ENCODE peak calls at places on chromosomes 5 and 9, in seven cellular contexts. O is NCI-H226; H is COR-L47; L is EL; F is foreskin fibroblast; X is stimulated activated CD4-positive, alpha-beta T cell treated with anti-CD3 and anti-CD28 coated beads, Interleukin-2, amount 100 ng/mL, for 4 hours; R is cardiac fibroblast. N is an unnamed sample.
A peak's percentile ranks its signal among the peaks of the same experiment; 100 is the strongest.

GRCh38 chr5:88884435-88884877 is 1.5 kb upstream of the MEF2C start:
- DNase-seq in L (no peak), X (no peak), F (no peak), O (peak; percentile 16), R (peak; percentile 44), H (no peak), N (peak; percentile 48)

GRCh38 chr9:109248133-109248581 is 72.7 kb downstream of the EPB41L4B start:
- DNase-seq in X (no peak), O (no peak), H (no peak), R (peak; percentile 21), L (peak; percentile 56), F (no peak), N (peak; percentile 15)

GRCh38 chr5:172678902-172679301 is 37.8 kb downstream of the NEURL1B start:
- DNase-seq in F (no peak), O (no peak), L (no peak), R (peak; percentile 10), H (no peak), X (no peak), N (no peak)

GRCh38 chr5:151615431-151615830 is 24.3 kb upstream of the FAT2 start:
- DNase-seq in L (no peak), X (no peak), H (no peak), F (no peak), O (peak; percentile 32), R (no peak), N (peak; percentile 51)

GRCh38 chr5:43232943-43233833 is 41.2 kb downstream of the NIM1K start:
- DNase-seq in H (peak; percentile 11), F (no peak), L (no peak), R (no peak), O (no peak), X (no peak), N (no peak)

GRCh38 chr9:19162956-19163355 is 35.7 kb upstream of the PLIN2 start:
- DNase-seq in F (peak; percentile 69), X (no peak), O (no peak), H (no peak), R (peak; percentile 74), L (peak; percentile 75), N (peak; percentile 31)

GRCh38 chr9:120043448-120043847 is 536.5 kb downstream of the CDK5RAP2 start:
- DNase-seq in F (no peak), X (no peak), O (no peak), L (no peak), H (peak; percentile 10), R (no peak), N (peak; percentile 29)

GRCh38 chr5:179549973-179550510 is 312 bp upstream of the RUFY1 start:
- DNase-seq in L (no peak), F (peak; percentile 17), O (no peak), R (no peak), H (no peak), X (peak; percentile 50), N (no peak)

GRCh38 chr9:132472199-132472598 is 62.2 kb downstream of the CFAP77 start:
- DNase-seq in O (no peak), L (no peak), F (no peak), R (no peak), H (peak; percentile 90), X (no peak), N (no peak)

GRCh38 chr9:124784503-124784902 is 7.6 kb downstream of the OLFML2A start:
- DNase-seq in H (no peak), R (peak; percentile 79), O (no peak), X (no peak), L (peak; percentile 34), F (peak; percentile 59), N (peak; percentile 40)

GRCh38 chr5:139660916-139661814 is 13.0 kb downstream of the CXXC5 start:
- DNase-seq in L (peak; percentile 95), X (no peak), O (peak; percentile 95), F (peak; percentile 96), H (no peak), R (peak; percentile 93), N (peak; percentile 95)

GRCh38 chr5:82784521-82784920 is 292.7 kb downstream of the TMEM167A start:
- DNase-seq in F (no peak), L (no peak), O (no peak), R (peak; percentile 31), X (no peak), H (no peak), N (peak; percentile 20)

GRCh38 chr5:14488697-14489096 is 92.9 kb upstream of the OTULINL start:
- DNase-seq in X (no peak), R (no peak), H (no peak), O (no peak), F (no peak), L (no peak), N (no peak)

GRCh38 chr5:180718810-180719453 is 20.9 kb downstream of the OR2Y1 start:
- DNase-seq in X (peak; percentile 11), R (peak; percentile 57), F (peak; percentile 13), L (peak; percentile 39), O (no peak), H (no peak), N (peak; percentile 42)

GRCh38 chr9:134526798-134527492 is 114.7 kb upstream of the COL5A1 start:
- DNase-seq in R (no peak), X (no peak), O (no peak), H (no peak), F (no peak), L (no peak), N (no peak)

GRCh38 chr5:71932649-71933338 is 174.5 kb upstream of the MAP1B start:
- DNase-seq in F (no peak), R (peak; percentile 79), L (peak; percentile 69), O (peak; percentile 84), H (peak; percentile 78), X (no peak), N (peak; percentile 95)

GRCh38 chr9:25964239-25964638 is 286.0 kb upstream of the TUSC1 start:
- DNase-seq in R (peak; percentile 87), O (peak; percentile 44), X (no peak), H (peak; percentile 55), F (peak; percentile 47), L (peak; percentile 73), N (peak; percentile 88)

GRCh38 chr5:147307170-147307569 is 72.3 kb downstream of the STK32A start:
- DNase-seq in H (no peak), X (no peak), O (no peak), L (no peak), F (no peak), R (peak; percentile 9), N (peak; percentile 59)

GRCh38 chr9:133171161-133171955 is 7.6 kb upstream of the GBGT1 start:
- DNase-seq in L (no peak), H (no peak), X (no peak), F (no peak), R (no peak), O (no peak), N (no peak)

GRCh38 chr5:43358338-43358737 is 45.1 kb upstream of the HMGCS1 start:
- DNase-seq in O (no peak), L (no peak), F (no peak), X (no peak), H (no peak), R (no peak), N (no peak)

GRCh38 chr9:123616707-123617106 is 260.7 kb downstream of the CRB2 start:
- DNase-seq in R (no peak), L (no peak), O (no peak), H (no peak), X (no peak), F (no peak), N (no peak)

GRCh38 chr5:172299916-172300439 is 16.4 kb upstream of the UBTD2 start:
- DNase-seq in H (no peak), R (peak; percentile 65), L (peak; percentile 61), O (peak; percentile 76), F (no peak), X (no peak), N (peak; percentile 81)

GRCh38 chr5:147628054-147628895 is 118.4 kb upstream of the DPYSL3 start:
- DNase-seq in H (peak; percentile 67), X (peak; percentile 3), O (peak; percentile 43), R (peak; percentile 74), F (peak; percentile 21), L (peak; percentile 65), N (peak; percentile 72)

GRCh38 chr5:59107692-59108091 is 524.8 kb downstream of the RAB3C start:
- DNase-seq in O (peak; percentile 16), L (no peak), F (no peak), X (no peak), H (no peak), R (peak; percentile 65), N (peak; percentile 21)

GRCh38 chr5:82107277-82107676 is 135.5 kb downstream of the ATG10 start:
- DNase-seq in X (no peak), O (no peak), L (peak; percentile 13), R (peak; percentile 68), H (no peak), F (peak; percentile 12), N (peak; percentile 19)

GRCh38 chr9:128588581-128589233 is 36.3 kb downstream of the SPTAN1 start:
- DNase-seq in X (no peak), H (no peak), O (no peak), L (no peak), R (no peak), F (no peak), N (no peak)

GRCh38 chr9:115250646-115251045 is 132.7 kb upstream of the TNC start:
- DNase-seq in R (peak; percentile 90), H (no peak), X (no peak), L (peak; percentile 94), O (peak; percentile 92), F (peak; percentile 95), N (peak; percentile 98)

GRCh38 chr9:68627104-68627503 is 77.9 kb upstream of the PIP5K1B start:
- DNase-seq in O (no peak), X (no peak), F (no peak), R (no peak), H (no peak), L (no peak), N (no peak)

GRCh38 chr9:113953541-113953940 is 77.4 kb downstream of the ZNF618 start:
- DNase-seq in O (no peak), R (peak; percentile 72), H (no peak), X (no peak), L (peak; percentile 47), F (no peak), N (no peak)

GRCh38 chr9:111108946-111109345 is 70.7 kb upstream of the LPAR1 start:
- DNase-seq in F (peak; percentile 98), H (no peak), R (peak; percentile 83), O (no peak), X (no peak), L (peak; percentile 82), N (peak; percentile 17)

GRCh38 chr9:34588671-34589370 is 703 bp downstream of the CNTFR start:
- DNase-seq in H (no peak), L (no peak), F (no peak), R (no peak), X (no peak), O (no peak), N (no peak)

GRCh38 chr5:98902733-98903132 is 26.1 kb downstream of the CHD1 start:
- DNase-seq in H (no peak), F (peak; percentile 17), X (no peak), R (peak; percentile 68), L (peak; percentile 67), O (peak; percentile 51), N (peak; percentile 52)

GRCh38 chr5:179974946-179975712 is 67.4 kb upstream of the TBC1D9B start:
- DNase-seq in R (peak; percentile 27), H (peak; percentile 53), F (peak; percentile 7), O (no peak), X (no peak), L (peak; percentile 21), N (peak; percentile 7)

GRCh38 chr9:123322771-123323481 is 33.1 kb upstream of the CRB2 start:
- DNase-seq in L (no peak), R (no peak), F (no peak), O (no peak), X (peak; percentile 25), H (no peak), N (no peak)

GRCh38 chr5:141603912-141604311 is 14.9 kb downstream of the DIAPH1 start:
- DNase-seq in X (no peak), L (no peak), H (no peak), R (no peak), F (no peak), O (no peak), N (no peak)

GRCh38 chr5:1513326-1514026 is 10.3 kb downstream of the LPCAT1 start:
- DNase-seq in L (no peak), X (no peak), O (no peak), H (no peak), F (no peak), R (no peak), N (no peak)

GRCh38 chr5:73728493-73729273 is 102.7 kb downstream of the ARHGEF28 start:
- DNase-seq in R (no peak), O (no peak), F (no peak), H (no peak), L (no peak), X (no peak), N (no peak)

GRCh38 chr5:151886741-151887261 is 37.9 kb downstream of the GLRA1 start:
- DNase-seq in L (peak; percentile 52), R (no peak), O (peak; percentile 74), X (no peak), H (no peak), F (peak; percentile 2), N (peak; percentile 13)